ENCODE peak calls at places on chromosomes 16 and 17, in four cellular contexts. One of them, this sample, is unnamed.

GRCh38 chr16:68539704-68540370 is 746 bp downstream of the ZFP90 start:
- DNase-seq in left lung: no peak
- DNase-seq in thoracic aorta: no peak
- DNase-seq in body of pancreas: no peak
- DNase-seq in this sample: peak

GRCh38 chr17:76075364-76076099 is 951 bp downstream of the GALR2 start:
- DNase-seq in left lung: no peak
- DNase-seq in thoracic aorta: no peak
- DNase-seq in body of pancreas: no peak
- DNase-seq in this sample: no peak

GRCh38 chr17:14301279-14301760 is 439 bp downstream of the HS3ST3B1 start:
- DNase-seq in left lung: no peak
- DNase-seq in thoracic aorta: no peak
- DNase-seq in body of pancreas: no peak
- DNase-seq in this sample: no peak

GRCh38 chr17:977163-977562 is 2.4 kb downstream of the NXN start:
- DNase-seq in left lung: no peak
- DNase-seq in thoracic aorta: no peak
- DNase-seq in body of pancreas: no peak
- DNase-seq in this sample: no peak

GRCh38 chr17:32007463-32008298 is 498 bp downstream of the LRRC37B start:
- DNase-seq in left lung: no peak
- DNase-seq in thoracic aorta: no peak
- DNase-seq in body of pancreas: peak
- DNase-seq in this sample: peak

GRCh38 chr17:76659928-76660614 is 16.5 kb upstream of the ST6GALNAC1 start:
- DNase-seq in left lung: peak
- DNase-seq in thoracic aorta: no peak
- DNase-seq in body of pancreas: no peak
- DNase-seq in this sample: peak

GRCh38 chr17:45006927-45007461 is 38.9 kb upstream of the C1QL1 start:
- DNase-seq in left lung: no peak
- DNase-seq in thoracic aorta: no peak
- DNase-seq in body of pancreas: no peak
- DNase-seq in this sample: no peak

GRCh38 chr17:31431098-31431794 is 39.8 kb downstream of the RAB11FIP4 start:
- DNase-seq in left lung: no peak
- DNase-seq in thoracic aorta: no peak
- DNase-seq in body of pancreas: no peak
- DNase-seq in this sample: no peak

GRCh38 chr16:81315271-81316175 is 761 bp downstream of the GAN start:
- DNase-seq in left lung: peak
- DNase-seq in thoracic aorta: peak
- DNase-seq in body of pancreas: peak
- DNase-seq in this sample: peak

GRCh38 chr16:67013823-67014640 is 14.9 kb upstream of the CBFB start:
- DNase-seq in left lung: peak
- DNase-seq in thoracic aorta: no peak
- DNase-seq in body of pancreas: peak
- DNase-seq in this sample: peak

GRCh38 chr17:78677303-78678219 is 100.4 kb upstream of the DNAH17 start:
- DNase-seq in left lung: no peak
- DNase-seq in thoracic aorta: no peak
- DNase-seq in body of pancreas: no peak
- DNase-seq in this sample: no peak

GRCh38 chr16:11639925-11640899 is 28.0 kb upstream of the SNN start:
- DNase-seq in left lung: peak
- DNase-seq in thoracic aorta: peak
- DNase-seq in body of pancreas: peak
- DNase-seq in this sample: peak

GRCh38 chr16:86095906-86096485 is 197.0 kb downstream of the IRF8 start:
- DNase-seq in left lung: no peak
- DNase-seq in thoracic aorta: no peak
- DNase-seq in body of pancreas: no peak
- DNase-seq in this sample: no peak

GRCh38 chr17:81518785-81519283 is 6.2 kb upstream of the ACTG1 start:
- DNase-seq in left lung: peak
- DNase-seq in thoracic aorta: no peak
- DNase-seq in body of pancreas: peak
- DNase-seq in this sample: peak

GRCh38 chr17:62740066-62740465 is 68.0 kb downstream of the MARCHF10 start:
- DNase-seq in left lung: no peak
- DNase-seq in thoracic aorta: no peak
- DNase-seq in body of pancreas: no peak
- DNase-seq in this sample: no peak

GRCh38 chr17:16453493-16453851 is 38.1 kb downstream of the TRPV2 start:
- DNase-seq in left lung: no peak
- DNase-seq in thoracic aorta: no peak
- DNase-seq in body of pancreas: no peak
- DNase-seq in this sample: no peak

GRCh38 chr17:16455997-16456769 is 35.8 kb downstream of the LRRC75A start:
- DNase-seq in left lung: no peak
- DNase-seq in thoracic aorta: no peak
- DNase-seq in body of pancreas: no peak
- DNase-seq in this sample: no peak

GRCh38 chr17:16459850-16460550 is 32.0 kb downstream of the LRRC75A start:
- DNase-seq in left lung: no peak
- DNase-seq in thoracic aorta: no peak
- DNase-seq in body of pancreas: peak
- DNase-seq in this sample: peak

GRCh38 chr17:16459271-16459670 is 32.7 kb downstream of the LRRC75A start:
- DNase-seq in left lung: no peak
- DNase-seq in thoracic aorta: no peak
- DNase-seq in body of pancreas: no peak
- DNase-seq in this sample: no peak

DNA sequence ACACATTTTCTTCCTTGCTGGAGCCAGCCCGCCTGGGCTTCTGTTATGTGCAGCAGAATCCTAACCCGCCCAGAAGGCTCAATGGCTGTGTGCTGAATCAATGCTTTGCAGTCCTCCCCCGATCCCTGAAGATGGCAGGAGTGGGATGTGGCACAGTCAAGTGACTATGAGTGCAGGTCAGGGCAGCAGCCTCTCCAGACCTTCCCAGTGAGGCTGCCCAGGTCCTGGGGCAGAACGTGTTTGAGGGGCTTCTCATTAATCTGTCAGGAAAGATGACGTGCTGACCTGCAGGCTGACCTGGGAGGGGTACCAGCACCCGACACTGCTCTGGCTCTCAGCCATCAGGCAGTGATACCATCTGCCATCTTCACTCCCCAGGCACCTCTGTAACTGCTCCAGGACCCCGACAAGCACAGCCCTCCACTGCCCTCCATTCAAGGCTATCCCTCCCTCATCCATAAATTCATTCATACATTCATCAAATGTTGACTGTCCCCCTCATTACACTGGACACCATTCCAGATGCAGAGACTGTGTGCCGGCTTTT is 35.1 kb downstream of the LRRC75A start:
- DNase-seq in left lung: no peak
- DNase-seq in thoracic aorta: no peak
- DNase-seq in body of pancreas: no peak
- DNase-seq in this sample: no peak
- TF ChIP-seq CTCF in left lung: no peak
- TF ChIP-seq CTCF in thoracic aorta: no peak
- TF ChIP-seq CTCF in body of pancreas: no peak
- TF ChIP-seq CTCF in this sample: no peak

DNA sequence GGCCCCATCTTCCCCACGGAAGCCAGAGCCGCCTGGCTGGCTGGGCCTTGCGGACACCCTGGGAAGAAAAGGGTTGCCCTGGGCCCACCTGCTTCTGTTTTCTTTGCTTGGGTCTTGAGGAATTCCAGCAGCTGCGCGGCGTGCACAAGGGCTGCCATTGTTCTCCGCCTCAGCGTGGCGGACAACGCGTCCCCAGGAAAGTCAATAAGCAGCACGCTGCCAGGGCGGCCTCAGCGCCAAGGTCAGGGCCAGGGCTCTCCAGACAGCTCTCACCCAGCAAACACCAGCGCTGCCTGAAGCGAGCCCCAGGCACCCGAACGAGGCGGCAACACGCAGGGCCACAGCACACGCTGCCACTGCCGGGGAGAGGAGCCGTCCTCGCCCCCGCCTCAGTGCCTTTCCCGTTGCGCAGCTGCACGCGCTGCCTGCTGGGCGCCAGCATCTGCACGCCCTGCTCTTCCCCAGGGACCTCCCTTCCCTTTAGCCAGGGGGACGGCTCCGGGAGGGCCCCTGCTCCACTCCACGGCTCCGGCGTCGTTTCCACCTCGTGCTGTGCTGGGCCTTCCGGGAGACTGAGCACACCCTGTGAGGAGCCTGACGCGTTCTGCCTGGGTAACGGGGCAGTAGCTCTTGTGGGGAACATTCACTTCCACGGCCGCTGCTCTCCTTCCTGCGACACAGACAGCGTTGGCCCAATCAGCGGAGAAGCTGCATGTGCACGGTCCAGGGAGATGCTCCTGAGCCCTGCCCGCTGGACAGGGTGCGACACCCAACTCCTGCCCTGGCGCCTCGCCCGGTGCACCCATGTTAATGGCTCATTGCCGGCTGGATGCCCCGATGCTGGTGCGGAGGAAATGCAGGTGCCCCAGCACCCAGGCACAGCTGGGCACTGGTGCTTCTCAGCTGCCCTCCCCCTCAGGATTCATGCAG is 57.8 kb downstream of the LMF1 start:
- DNase-seq in left lung: peak
- DNase-seq in thoracic aorta: no peak
- DNase-seq in body of pancreas: peak
- DNase-seq in this sample: no peak
- H3K27ac ChIP-seq in left lung: no peak
- H3K27ac ChIP-seq in thoracic aorta: no peak
- H3K27ac ChIP-seq in body of pancreas: peak
- H3K27ac ChIP-seq in this sample: no peak

GRCh38 chr16:13391337-13391736 is 489.9 kb downstream of the SHISA9 start:
- DNase-seq in left lung: no peak
- DNase-seq in thoracic aorta: no peak
- DNase-seq in body of pancreas: no peak
- DNase-seq in this sample: no peak
- TF ChIP-seq CTCF in left lung: no peak
- TF ChIP-seq CTCF in thoracic aorta: no peak
- TF ChIP-seq CTCF in body of pancreas: no peak
- TF ChIP-seq CTCF in this sample: no peak

GRCh38 chr16:47034455-47034854 is 61.0 kb upstream of the DNAJA2 start:
- DNase-seq in left lung: no peak
- DNase-seq in thoracic aorta: no peak
- DNase-seq in body of pancreas: no peak
- DNase-seq in this sample: no peak
- H3K27ac ChIP-seq in left lung: no peak
- H3K27ac ChIP-seq in thoracic aorta: no peak
- H3K27ac ChIP-seq in body of pancreas: no peak
- H3K27ac ChIP-seq in this sample: no peak

GRCh38 chr17:43350888-43351361 is 47.9 kb upstream of the ARL4D start:
- DNase-seq in left lung: no peak
- DNase-seq in thoracic aorta: no peak
- DNase-seq in body of pancreas: no peak
- DNase-seq in this sample: no peak

GRCh38 chr17:43351686-43352085 is 47.1 kb upstream of the ARL4D start:
- DNase-seq in left lung: no peak
- DNase-seq in thoracic aorta: no peak
- DNase-seq in body of pancreas: no peak
- DNase-seq in this sample: peak

GRCh38 chr17:43352579-43352978 is 46.2 kb upstream of the ARL4D start:
- DNase-seq in left lung: no peak
- DNase-seq in thoracic aorta: no peak
- DNase-seq in body of pancreas: no peak
- DNase-seq in this sample: no peak

GRCh38 chr17:43353364-43353763 is 45.4 kb upstream of the ARL4D start:
- DNase-seq in left lung: no peak
- DNase-seq in thoracic aorta: no peak
- DNase-seq in body of pancreas: no peak
- DNase-seq in this sample: no peak

DNA sequence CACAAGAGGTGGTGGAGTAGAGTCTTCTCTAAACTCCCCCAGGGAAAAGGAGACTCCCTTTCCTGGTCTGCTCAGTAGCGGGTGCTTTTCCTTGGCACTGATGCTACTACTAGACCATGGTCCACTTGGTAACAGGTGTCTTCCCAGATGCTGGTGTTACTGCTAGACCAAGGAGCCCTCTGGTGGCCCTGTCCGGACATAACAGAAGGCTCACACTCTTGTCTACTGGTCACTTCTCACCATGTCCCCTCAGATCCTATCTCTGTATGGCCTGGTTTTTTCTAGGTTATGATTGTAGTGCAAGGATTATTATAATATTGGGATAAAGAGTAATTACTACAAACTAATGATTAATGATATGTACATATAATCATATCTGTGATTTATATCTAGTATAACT is 49.7 kb upstream of the ARL4D start:
- DNase-seq in left lung: no peak
- DNase-seq in thoracic aorta: no peak
- DNase-seq in body of pancreas: no peak
- DNase-seq in this sample: no peak
- TF ChIP-seq CTCF in left lung: no peak
- TF ChIP-seq CTCF in thoracic aorta: no peak
- TF ChIP-seq CTCF in body of pancreas: no peak
- TF ChIP-seq CTCF in this sample: no peak

DNA sequence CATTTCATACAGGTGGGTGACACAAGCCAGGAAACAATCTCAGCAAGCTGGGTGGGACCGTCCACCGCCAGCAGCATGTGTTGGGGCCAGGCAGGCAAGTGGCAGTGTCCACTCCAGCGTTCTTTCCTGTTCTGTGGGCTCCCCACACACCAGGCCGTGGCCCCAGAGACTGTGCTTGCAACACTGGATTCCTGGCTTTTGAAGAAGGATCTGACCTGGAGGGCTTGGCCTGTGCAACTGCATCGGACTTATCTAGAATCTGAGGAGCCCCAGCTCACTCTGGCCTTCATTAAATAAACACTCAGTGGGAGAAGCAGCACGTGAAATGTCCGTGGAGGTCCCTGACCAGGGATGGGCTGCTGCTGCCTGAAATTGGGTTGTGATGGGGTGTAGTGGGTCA is 3.2 kb downstream of the KSR1 start:
- DNase-seq in left lung: no peak
- DNase-seq in thoracic aorta: no peak
- DNase-seq in body of pancreas: no peak
- DNase-seq in this sample: no peak
- H3K27ac ChIP-seq in left lung: no peak
- H3K27ac ChIP-seq in thoracic aorta: no peak
- H3K27ac ChIP-seq in body of pancreas: peak
- H3K27ac ChIP-seq in this sample: no peak

DNA sequence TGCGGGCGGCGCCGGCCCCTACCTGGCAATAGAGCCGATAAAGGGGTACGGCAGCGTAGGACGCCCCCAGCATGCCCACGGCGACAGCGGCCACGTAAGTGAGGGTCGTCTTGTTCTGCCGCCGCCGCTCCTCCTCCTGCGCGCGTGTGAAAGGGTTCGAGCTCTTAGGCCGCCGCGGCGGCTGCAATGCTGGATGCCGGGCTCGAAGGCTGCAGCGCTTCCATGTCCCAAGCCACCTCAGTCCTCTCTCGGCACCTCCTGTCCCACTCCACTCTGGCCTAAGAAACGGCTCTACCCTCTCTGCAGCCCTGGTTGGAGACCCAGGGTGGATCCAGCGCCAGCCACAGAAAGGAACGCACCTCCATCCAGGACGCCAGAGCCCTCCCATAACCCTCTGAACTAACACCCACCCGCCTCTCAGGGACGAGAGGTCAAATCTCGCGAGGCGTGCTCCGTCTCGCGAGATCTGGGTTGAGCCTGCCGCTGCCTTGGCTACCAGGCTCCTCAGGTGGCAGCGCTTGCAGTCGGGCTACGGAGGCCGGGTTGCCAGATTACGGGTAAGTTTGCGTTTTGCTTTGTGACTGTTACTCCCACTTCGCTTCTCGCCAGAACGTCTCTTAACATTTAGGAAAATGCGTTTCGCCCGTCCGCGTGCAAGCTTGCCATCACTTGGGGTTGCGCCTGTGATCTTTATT is at the start of the genes COX11 and STXBP4:
- DNase-seq in left lung: peak
- DNase-seq in thoracic aorta: peak
- DNase-seq in body of pancreas: peak
- DNase-seq in this sample: peak
- TF ChIP-seq CTCF in left lung: no peak
- TF ChIP-seq CTCF in thoracic aorta: peak
- TF ChIP-seq CTCF in body of pancreas: peak
- TF ChIP-seq CTCF in this sample: peak